ENCODE peak calls at places on chromosome 12, in ten cellular contexts. D is Karpas-422, N is neural progenitor cell, X is MM.1S, F is astrocyte, O is GM23248, Q is colonic mucosa, G is fibroblast of lung, A is IMR-90, K is HepG2. Z is an unnamed sample.

GRCh38 chr12:117214797-117215196 is 24.5 kb upstream of the FBXO21 start:
- DNase-seq in A (no peak), D (no peak), F (no peak), G (no peak), Q (no peak), K (no peak), N (no peak), X (no peak), O (no peak), Z (no peak)

GRCh38 chr12:27083861-27084271 is 1.5 kb upstream of the C12orf71 start:
- DNase-seq in X (no peak), O (peak; percentile 63), N (peak; percentile 75), Q (no peak), F (peak; percentile 56), G (peak; percentile 64), D (no peak), A (peak; percentile 71), K (no peak), Z (no peak)

GRCh38 chr12:42180990-42181611 is 36.4 kb upstream of the GXYLT1 start:
- DNase-seq in F (no peak), N (no peak), A (peak; percentile 22), K (peak; percentile 50), O (peak; percentile 36), G (peak; percentile 18), X (no peak), D (no peak), Q (no peak), Z (no peak)

GRCh38 chr12:94560416-94561221 is 89.7 kb downstream of the TMCC3 start:
- DNase-seq in K (no peak), N (peak; percentile 52), G (peak; percentile 85), F (peak; percentile 77), A (peak; percentile 53), X (peak; percentile 94), D (peak; percentile 72), O (peak; percentile 53), Q (peak; percentile 64), Z (peak; percentile 93)

GRCh38 chr12:69630191-69630590 is 19.5 kb upstream of the LRRC10 start:
- DNase-seq in D (peak; percentile 54), G (no peak), N (no peak), K (peak; percentile 46), A (no peak), O (peak; percentile 18), X (no peak), Q (no peak), F (no peak), Z (peak; percentile 80)

GRCh38 chr12:64840129-64840528 is 15.7 kb downstream of the TBC1D30 start:
- DNase-seq in O (no peak), Q (no peak), A (no peak), X (no peak), D (no peak), N (no peak), K (no peak), F (no peak), G (no peak), Z (no peak)

GRCh38 chr12:3170423-3171194 is 93.4 kb downstream of the TSPAN9 start:
- DNase-seq in O (peak; percentile 95), F (peak; percentile 95), G (peak; percentile 96), Q (no peak), D (no peak), N (no peak), A (peak; percentile 97), X (no peak), K (no peak), Z (no peak)

GRCh38 chr12:124655317-124656213 is 88.2 kb upstream of the NCOR2 start:
- DNase-seq in O (peak; percentile 83), K (no peak), N (peak; percentile 44), X (no peak), G (peak; percentile 97), D (no peak), A (peak; percentile 93), F (peak; percentile 95), Q (peak; percentile 66), Z (peak; percentile 97)

GRCh38 chr12:120376890-120377572 is 8.1 kb upstream of the MSI1 start:
- DNase-seq in K (no peak), G (no peak), Q (no peak), D (no peak), N (no peak), O (no peak), A (no peak), X (no peak), F (no peak), Z (no peak)

GRCh38 chr12:48996794-48997718 is 2.1 kb downstream of the DDN start:
- DNase-seq in X (peak; percentile 59), F (peak; percentile 37), Q (peak; percentile 82), G (peak; percentile 60), A (peak; percentile 67), K (peak; percentile 65), O (peak; percentile 87), D (peak; percentile 90), N (peak; percentile 94), Z (peak; percentile 97)

GRCh38 chr12:45232146-45232731 is 16.3 kb downstream of the ANO6 start:
- DNase-seq in G (peak; percentile 19), A (peak; percentile 25), O (peak; percentile 23), Q (no peak), K (no peak), N (no peak), F (no peak), X (no peak), D (no peak), Z (no peak)

GRCh38 chr12:101697197-101697929 is at the start of gene CHPT1:
- DNase-seq in Q (peak; percentile 82), A (peak; percentile 38), K (peak; percentile 81), G (peak; percentile 32), X (peak; percentile 82), N (peak; percentile 87), O (peak; percentile 76), D (no peak), F (peak; percentile 7), Z (peak; percentile 94)

GRCh38 chr12:50055831-50056628 is 1.4 kb upstream of the ASIC1 start:
- DNase-seq in G (no peak), X (peak; percentile 57), A (peak; percentile 46), F (no peak), Q (peak; percentile 40), D (peak; percentile 90), K (peak; percentile 30), N (peak; percentile 82), O (peak; percentile 69), Z (peak; percentile 92)

DNA sequence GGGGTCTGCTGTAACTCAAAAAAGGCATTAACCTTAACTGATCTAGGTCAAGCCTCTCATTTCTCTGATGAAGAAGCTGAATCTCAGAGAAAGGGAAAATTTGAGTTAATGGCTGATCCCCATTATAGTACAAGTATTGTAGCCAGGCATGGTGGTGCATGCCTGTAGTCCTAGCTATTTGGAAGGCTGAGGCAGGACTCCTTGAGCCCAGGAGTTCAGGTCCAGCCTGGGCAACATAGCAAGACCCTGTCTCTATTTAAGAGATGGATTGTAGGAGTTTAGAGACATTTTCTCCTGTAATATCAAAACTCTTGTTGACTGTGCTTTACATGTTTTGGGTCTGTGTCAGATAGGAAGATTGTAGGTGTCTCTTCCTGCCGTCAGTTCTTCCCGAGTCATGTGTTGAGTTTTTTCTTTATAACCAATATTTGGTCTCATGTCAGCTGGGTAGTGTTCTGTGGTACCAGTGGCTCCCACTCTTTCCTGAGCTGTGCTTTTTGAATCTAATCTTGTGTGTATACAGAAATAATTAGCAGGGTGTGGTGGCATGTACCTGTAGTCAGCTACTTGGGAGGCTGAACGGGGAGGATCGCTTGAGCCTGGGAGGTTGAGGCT is 8.6 kb downstream of the COPZ1 start:
- DNase-seq in F (no peak), D (no peak), A (no peak), N (no peak), Q (no peak), K (no peak), X (no peak), O (no peak), G (no peak), Z (no peak)
- H3K9ac ChIP-seq in F (no peak overlapping the region), D (no peak overlapping the region), A (no peak overlapping the region), N (no peak overlapping the region), Q (no peak overlapping the region), K (no peak overlapping the region), X (no peak overlapping the region), O (no peak overlapping the region), G (no peak overlapping the region), Z (no peak overlapping the region)

DNA sequence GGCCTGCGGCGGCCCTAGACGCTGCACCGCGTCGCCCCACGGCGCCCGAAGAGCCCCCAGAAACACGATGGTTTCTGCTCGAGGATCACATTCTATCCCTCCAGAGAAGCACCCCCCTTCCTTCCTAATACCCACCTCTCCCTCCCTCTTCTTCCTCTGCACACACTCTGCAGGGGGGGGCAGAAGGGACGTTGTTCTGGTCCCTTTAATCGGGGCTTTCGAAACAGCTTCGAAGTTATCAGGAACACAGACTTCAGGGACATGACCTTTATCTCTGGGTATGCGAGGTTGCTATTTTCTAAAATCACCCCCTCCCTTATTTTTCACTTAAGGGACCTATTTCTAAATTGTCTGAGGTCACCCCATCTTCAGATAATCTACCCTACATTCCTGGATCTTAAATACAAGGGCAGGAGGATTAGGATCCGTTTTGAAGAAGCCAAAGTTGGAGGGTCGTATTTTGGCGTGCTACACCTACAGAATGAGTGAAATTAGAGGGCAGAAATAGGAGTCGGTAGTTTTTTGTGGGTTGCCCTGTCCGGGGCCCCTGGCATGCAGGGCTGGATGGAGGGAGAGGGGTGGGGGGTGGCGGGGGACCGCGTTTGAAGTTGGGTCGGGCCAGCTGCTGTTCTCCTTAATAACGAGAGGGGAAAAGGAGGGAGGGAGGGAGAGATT is 449 bp upstream of the CCND2 start:
- DNase-seq in G (no peak), O (no peak), N (peak; percentile 55), X (peak; percentile 51), Q (no peak), F (no peak), D (no peak), K (no peak), A (no peak), Z (no peak)
- H3K27ac ChIP-seq in G (no peak overlapping the region), O (no peak overlapping the region), N (no peak overlapping the region), X (peak overlapping the region; percentile 98), Q (peak overlapping the region; percentile 86), F (no peak overlapping the region), D (no peak overlapping the region), K (no peak overlapping the region), A (no peak overlapping the region), Z (peak overlapping the region; percentile 47)

DNA sequence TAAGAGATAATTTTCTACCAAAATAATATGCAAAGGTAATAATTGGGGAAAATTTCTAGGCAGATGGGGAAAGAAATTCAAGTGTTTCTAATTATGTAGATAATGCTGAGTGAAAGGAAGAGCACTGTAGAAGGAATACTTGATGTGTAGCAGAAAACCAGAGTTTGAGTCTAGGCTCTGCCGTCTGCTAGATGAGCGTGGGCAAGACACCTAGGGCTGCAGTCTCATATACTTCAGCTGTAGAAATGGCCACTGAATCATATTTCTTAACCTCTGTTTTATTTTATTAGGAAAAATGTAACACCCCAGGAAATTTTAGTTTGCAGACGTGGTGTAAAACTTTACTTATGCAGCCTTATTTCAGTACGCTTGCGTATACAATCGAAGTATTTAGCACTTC is 59.8 kb upstream of the SLC38A2 start:
- DNase-seq in X (no peak), K (no peak), O (peak; percentile 31), D (no peak), F (no peak), Q (no peak), A (no peak), G (no peak), N (no peak), Z (no peak)
- H3K4me1 ChIP-seq in X (no peaks in the 10 kb centered on the region), K (peaks cover 37% of the 10 kb centered on the region), O (peaks cover 46% of the 10 kb centered on the region), D (no peaks in the 10 kb centered on the region), F (peaks cover 25% of the 10 kb centered on the region), Q (no peaks in the 10 kb centered on the region), A (peaks cover 12% of the 10 kb centered on the region), G (peaks cover 11% of the 10 kb centered on the region), N (no peaks in the 10 kb centered on the region), Z (no peaks in the 10 kb centered on the region)

DNA sequence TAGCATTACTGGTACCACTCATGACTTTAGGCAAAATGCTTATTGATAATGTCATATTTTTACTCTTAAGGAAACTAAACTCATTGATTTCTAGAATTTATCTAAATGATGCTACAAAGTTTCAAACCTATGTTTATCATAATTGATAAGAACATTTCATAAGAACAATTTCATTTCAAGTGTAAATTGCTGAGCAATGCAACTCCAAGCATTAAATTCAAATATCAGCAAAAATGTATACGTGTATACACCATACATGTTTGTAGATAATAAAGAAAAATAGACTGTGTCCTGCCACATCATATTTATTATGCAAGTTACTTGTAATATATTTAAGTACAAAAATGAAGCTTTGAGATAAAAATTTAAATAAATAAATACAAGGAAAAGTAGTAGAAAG is 75.7 kb upstream of the LRIG3 start:
- DNase-seq in G (no peak), F (no peak), O (no peak), Q (no peak), A (no peak), N (no peak), X (no peak), K (no peak), D (no peak), Z (no peak)
- H3K9ac ChIP-seq in G (no peak overlapping the region), F (no peak overlapping the region), O (no peak overlapping the region), Q (no peak overlapping the region), A (no peak overlapping the region), N (no peak overlapping the region), X (no peak overlapping the region), K (no peak overlapping the region), D (no peak overlapping the region), Z (no peak overlapping the region)

Z was measured in endodermal cell.